ENCODE peak calls at places on chromosomes 7 and 10, in ten cellular contexts. V is fibroblast of mammary gland; L is H4; Z is nephron progenitor cell; N is RPMI8226; A is WTC11; D is NCI-H2081; C is fibroblast of lung; Y is right lobe of liver; X is stimulated activated CD8-positive, alpha-beta memory T cell treated with anti-CD3 and anti-CD28 coated beads, Interleukin-2, amount 100 ng/mL, for 1 hour. M is an unnamed sample.
A peak's percentile ranks its signal among the peaks of the same experiment; 100 is the strongest.

GRCh38 chr10:20034732-20035131 is 218.5 kb downstream of the PLXDC2 start:
- DNase-seq in V (no peak), Y (no peak), X (no peak), L (no peak), C (no peak), Z (no peak), D (no peak), A (no peak), N (no peak), M (no peak)

GRCh38 chr10:128624656-128625530 is 498.7 kb upstream of the MKI67 start:
- DNase-seq in Z (no peak), A (no peak), Y (no peak), C (no peak), X (no peak), L (no peak), V (peak; percentile 62), D (no peak), N (no peak), M (no peak)

GRCh38 chr7:151311294-151311864 is 30.2 kb upstream of the NUB1 start:
- DNase-seq in Z (no peak), C (no peak), D (no peak), L (no peak), A (peak; percentile 60), V (peak; percentile 28), N (peak; percentile 91), Y (peak; percentile 33), X (no peak), M (peak; percentile 46)

GRCh38 chr10:43899224-43899959 is 250.7 kb upstream of the ZNF32 start:
- DNase-seq in X (no peak), L (no peak), A (no peak), Z (no peak), Y (no peak), C (no peak), D (no peak), N (no peak), V (no peak), M (no peak)

GRCh38 chr7:86094166-86094669 is 549.5 kb upstream of the GRM3 start:
- DNase-seq in Z (no peak), N (no peak), L (peak; percentile 36), A (no peak), X (no peak), D (no peak), Y (no peak), V (no peak), C (no peak), M (no peak)

GRCh38 chr10:58996866-58997265 is 179.6 kb upstream of the PHYHIPL start:
- DNase-seq in D (no peak), Y (no peak), C (no peak), V (no peak), X (no peak), Z (no peak), N (no peak), L (no peak), A (no peak), M (no peak)

GRCh38 chr7:123367508-123368122 is 166.8 kb downstream of the IQUB start:
- DNase-seq in C (peak; percentile 6), Y (no peak), D (peak; percentile 3), N (peak; percentile 52), Z (peak; percentile 37), X (no peak), A (peak; percentile 21), V (peak; percentile 63), L (peak; percentile 48), M (peak; percentile 26)

GRCh38 chr10:35394934-35395333 is 58.6 kb downstream of the CCNY start:
- DNase-seq in C (no peak), V (no peak), X (no peak), Y (no peak), A (no peak), D (no peak), N (no peak), Z (no peak), L (no peak), M (no peak)

GRCh38 chr10:73126343-73126742 is 16.1 kb downstream of the NUDT13 start:
- DNase-seq in D (no peak), V (peak; percentile 22), L (no peak), Z (no peak), A (no peak), C (no peak), X (no peak), N (no peak), Y (no peak), M (no peak)

M was measured in WERI-Rb-1.